ENCODE peak calls at places on chromosomes 12 and 14, in nine cellular contexts. F is transverse colon, M is HCT116, K is K562, W is Panc1, H is prostate gland, R is SK-N-SH, E is endothelial cell of umbilical vein, Z is GM23338. D is an unnamed sample.

GRCh38 chr14:56494167-56494566 is 85.4 kb upstream of the TMEM260 start:
- DNase-seq in F (no peak), M (no peak), K (no peak), W (no peak), H (no peak), R (no peak), E (no peak), Z (no peak), D (no peak)

GRCh38 chr14:77498984-77499527 is 440 bp upstream of the ISM2 start:
- DNase-seq in F (no peak), M (no peak), K (no peak), W (no peak), H (no peak), R (no peak), E (no peak), Z (peak; percentile 62), D (no peak)

GRCh38 chr14:37776791-37777499 is 181.5 kb downstream of the TTC6 start:
- DNase-seq in F (no peak), M (no peak), K (no peak), W (no peak), H (no peak), R (no peak), E (no peak), Z (no peak), D (no peak)

GRCh38 chr12:108399514-108399913 is 60.4 kb upstream of the CMKLR1 start:
- DNase-seq in F (peak; percentile 33), M (no peak), K (no peak), W (no peak), H (no peak), R (no peak), E (no peak), Z (no peak), D (no peak)

GRCh38 chr14:29403091-29403490 is 524.6 kb downstream of the PRKD1 start:
- DNase-seq in F (no peak), M (no peak), K (no peak), W (no peak), H (no peak), R (no peak), E (no peak), Z (no peak), D (no peak)

GRCh38 chr14:89249296-89249565 is 167.8 kb downstream of the FOXN3 start:
- DNase-seq in F (no peak), M (no peak), K (no peak), W (no peak), H (no peak), R (no peak), E (no peak), Z (peak; percentile 60), D (no peak)

GRCh38 chr14:22887260-22887989 is 4.4 kb downstream of the REM2 start:
- DNase-seq in F (peak; percentile 78), M (peak; percentile 92), K (peak; percentile 89), W (peak; percentile 48), H (peak; percentile 82), R (peak; percentile 81), E (no peak), Z (peak; percentile 95), D (no peak)

GRCh38 chr14:59292921-59293605 is 104.6 kb downstream of the DAAM1 start:
- DNase-seq in F (no peak), M (no peak), K (no peak), W (no peak), H (no peak), R (no peak), E (no peak), Z (no peak), D (no peak)

GRCh38 chr12:42997032-42997431 is 407.5 kb upstream of the PRICKLE1 start:
- DNase-seq in F (no peak), M (no peak), K (no peak), W (no peak), H (no peak), R (no peak), E (no peak), Z (no peak), D (no peak)

GRCh38 chr14:48398675-48399282 is 723.4 kb upstream of the MDGA2 start:
- DNase-seq in F (no peak), M (peak; percentile 33), K (peak; percentile 12), W (peak; percentile 10), H (no peak), R (peak; percentile 16), E (peak; percentile 19), Z (peak; percentile 88), D (no peak)

GRCh38 chr12:68538722-68539614 is 71.7 kb upstream of the RAP1B start:
- DNase-seq in F (peak; percentile 24), M (no peak), K (peak; percentile 49), W (no peak), H (no peak), R (no peak), E (peak; percentile 66), Z (peak; percentile 84), D (no peak)

GRCh38 chr12:132986885-132987225 is 688 bp downstream of the ZNF26 start:
- DNase-seq in F (no peak), M (no peak), K (no peak), W (no peak), H (no peak), R (no peak), E (no peak), Z (peak; percentile 18), D (no peak)

GRCh38 chr12:131085816-131086591 is 132.3 kb downstream of the ADGRD1 start:
- DNase-seq in F (no peak), M (no peak), K (no peak), W (no peak), H (no peak), R (no peak), E (no peak), Z (no peak), D (peak; percentile 62)

GRCh38 chr14:41549282-41549681 is 57.4 kb upstream of the LRFN5 start:
- DNase-seq in F (no peak), M (no peak), K (no peak), W (no peak), H (no peak), R (no peak), E (no peak), Z (no peak), D (no peak)

GRCh38 chr12:108307006-108307405 is 32.1 kb downstream of the CMKLR1 start:
- DNase-seq in F (no peak), M (no peak), K (no peak), W (no peak), H (no peak), R (no peak), E (no peak), Z (no peak), D (no peak)

GRCh38 chr14:22106700-22107697 is 433.4 kb upstream of the OR4E1 start:
- DNase-seq in F (no peak), M (no peak), K (no peak), W (no peak), H (no peak), R (no peak), E (no peak), Z (no peak), D (no peak)

GRCh38 chr14:36069535-36069900 is 107.0 kb downstream of the PTCSC3 start:
- DNase-seq in F (no peak), M (peak; percentile 62), K (peak; percentile 44), W (peak; percentile 24), H (peak; percentile 7), R (peak; percentile 53), E (peak; percentile 37), Z (peak; percentile 81), D (no peak)

GRCh38 chr14:98292191-98292590 is 979.8 kb downstream of the BCL11B start:
- DNase-seq in F (no peak), M (no peak), K (no peak), W (no peak), H (no peak), R (no peak), E (no peak), Z (no peak), D (no peak)

GRCh38 chr12:124721501-124722154 is 142.0 kb downstream of the SCARB1 start:
- DNase-seq in F (no peak), M (no peak), K (no peak), W (no peak), H (no peak), R (no peak), E (no peak), Z (no peak), D (no peak)

GRCh38 chr14:83162351-83162929 is 1628.8 kb upstream of the SEL1L start:
- DNase-seq in F (no peak), M (no peak), K (no peak), W (no peak), H (no peak), R (no peak), E (no peak), Z (no peak), D (no peak)

GRCh38 chr12:1507308-1507707 is 87.1 kb downstream of the FBXL14 start:
- DNase-seq in F (no peak), M (no peak), K (no peak), W (no peak), H (no peak), R (no peak), E (no peak), Z (no peak), D (no peak)

GRCh38 chr12:70648191-70648590 is 11.0 kb upstream of the PTPRB start:
- DNase-seq in F (no peak), M (no peak), K (no peak), W (no peak), H (no peak), R (no peak), E (peak; percentile 40), Z (no peak), D (no peak)

DNA sequence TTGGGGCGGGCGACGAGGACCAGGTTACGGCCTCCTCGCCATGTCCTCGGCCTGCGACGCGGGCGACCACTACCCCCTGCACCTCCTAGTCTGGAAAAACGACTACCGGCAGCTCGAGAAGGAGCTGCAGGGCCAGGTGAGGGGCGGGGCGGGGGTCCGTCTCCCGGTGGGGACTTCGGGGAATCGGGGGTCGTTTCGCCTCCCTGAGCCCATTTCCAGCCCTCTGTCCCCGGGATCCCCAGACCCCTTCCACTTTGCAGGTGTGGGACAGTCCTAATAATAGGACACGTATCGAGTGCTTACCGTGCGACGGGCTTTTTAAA is 380 bp downstream of the ANKRD13A start:
- DNase-seq in F (no peak), M (no peak), K (no peak), W (no peak), H (no peak), R (no peak), E (no peak), Z (no peak), D (no peak)
- H3K4me1 ChIP-seq in F (peaks cover 47% of the 10 kb centered on the region), M (peaks cover 32% of the 10 kb centered on the region), K (peaks cover 23% of the 10 kb centered on the region), W (peaks cover 20% of the 10 kb centered on the region), H (no peaks in the 10 kb centered on the region), R (peaks cover 28% of the 10 kb centered on the region), E (peaks cover 22% of the 10 kb centered on the region), Z (peaks cover 25% of the 10 kb centered on the region), D (peaks cover 62% of the 10 kb centered on the region)

GRCh38 chr12:6535960-6536847 is 1.9 kb downstream of the GAPDH start:
- DNase-seq in F (no peak), M (no peak), K (peak; percentile 11), W (no peak), H (no peak), R (no peak), E (no peak), Z (no peak), D (no peak)
- TF ChIP-seq POLR2AphosphoS5 in F (no peak), M (peak; percentile 10), K (no peak), W (no peak), H (no peak), R (peak; percentile 39), E (no peak), Z (peak; percentile 39), D (no peak)

GRCh38 chr14:68548194-68549056 is 244.4 kb downstream of the ZFP36L1 start:
- DNase-seq in F (peak; percentile 78), M (peak; percentile 82), K (no peak), W (no peak), H (peak; percentile 84), R (peak; percentile 46), E (no peak), Z (peak; percentile 15), D (no peak)
- H3K4me1 ChIP-seq in F (peaks cover 48% of the 10 kb centered on the region), M (peaks cover 74% of the 10 kb centered on the region), K (no peaks in the 10 kb centered on the region), W (peaks cover 7% of the 10 kb centered on the region), H (peaks cover 39% of the 10 kb centered on the region), R (peaks cover 53% of the 10 kb centered on the region), E (peaks cover 53% of the 10 kb centered on the region), Z (peaks cover 29% of the 10 kb centered on the region), D (peaks cover 98% of the 10 kb centered on the region)

GRCh38 chr14:75615200-75615599 is 36.8 kb downstream of the FLVCR2 start:
- DNase-seq in F (no peak), M (no peak), K (no peak), W (no peak), H (no peak), R (no peak), E (no peak), Z (no peak), D (no peak)
- TF ChIP-seq POLR2AphosphoS5 in F (no peak), M (no peak), K (no peak), W (no peak), H (no peak), R (no peak), E (no peak), Z (no peak), D (no peak)